ENCODE peak calls at places on chromosomes 1 and 21, in eight cellular contexts. H is GM19239, D is NCI-H1417, V is HuH-7.5, W is epithelial cell of esophagus, S is tibial nerve, U is NCI-H1105, O is psoas muscle. R is an unnamed sample.

GRCh38 chr1:32172621-32173245 is 6.7 kb upstream of the TXLNA start:
- DNase-seq in V (no peak), D (no peak), O (no peak), S (no peak), U (no peak), W (peak), H (no peak), R (no peak)

GRCh38 chr1:86778510-86779218 is 74.3 kb downstream of the SH3GLB1 start:
- DNase-seq in W (peak), U (no peak), O (no peak), V (no peak), H (no peak), S (no peak), D (no peak), R (peak)

GRCh38 chr1:151720974-151721787 is at the start of gene RIIAD1:
- DNase-seq in D (peak), H (peak), V (peak), W (peak), O (no peak), S (no peak), U (peak), R (peak)

GRCh38 chr21:27761623-27762022 is 794.7 kb upstream of the ADAMTS5 start:
- DNase-seq in D (no peak), V (no peak), U (no peak), O (no peak), S (no peak), H (no peak), W (peak), R (no peak)

GRCh38 chr1:114352797-114353196 is 158.2 kb downstream of the TRIM33 start:
- DNase-seq in S (no peak), D (no peak), U (no peak), O (peak), H (no peak), V (no peak), W (no peak), R (no peak)

GRCh38 chr1:208171615-208172388 is 72.4 kb downstream of the PLXNA2 start:
- DNase-seq in S (no peak), V (no peak), W (no peak), D (no peak), U (no peak), H (no peak), O (no peak), R (peak)

GRCh38 chr1:158019177-158019868 is 25.9 kb downstream of the KIRREL1 start:
- DNase-seq in D (no peak), W (peak), H (no peak), S (peak), O (peak), U (no peak), V (no peak), R (no peak)

GRCh38 chr1:91224878-91225277 is 179.8 kb downstream of the HFM1 start:
- DNase-seq in D (no peak), V (no peak), W (no peak), H (no peak), O (no peak), U (no peak), S (no peak), R (no peak)

GRCh38 chr1:248695451-248696132 is 7.0 kb downstream of the OR14I1 start:
- DNase-seq in W (peak), V (no peak), S (no peak), H (no peak), D (no peak), U (no peak), O (no peak), R (no peak)

GRCh38 chr1:100930494-100930893 is 34.6 kb downstream of the SLC30A7 start:
- DNase-seq in S (no peak), O (no peak), W (no peak), H (no peak), D (no peak), V (no peak), U (no peak), R (no peak)

GRCh38 chr1:195019385-195019784 is 1588.9 kb downstream of the KCNT2 start:
- DNase-seq in W (no peak), H (no peak), D (no peak), U (no peak), O (no peak), V (no peak), S (no peak), R (no peak)

GRCh38 chr21:44984428-44984791 is 44.6 kb downstream of the SLX9 start:
- DNase-seq in D (no peak), W (no peak), U (no peak), O (no peak), S (no peak), H (no peak), V (no peak), R (no peak)